ENCODE peak calls at places on chromosomes 3 and 15, in four cellular contexts. A is stomach, G is GM23338, H is spleen. Y is an unnamed sample.

GRCh38 chr15:72269739-72270138 is 2.6 kb downstream of the PARP6 start:
- DNase-seq in A (no peak), G (no peak), H (no peak), Y (no peak)

GRCh38 chr3:187027531-187027936 is 97.2 kb downstream of the ST6GAL1 start:
- DNase-seq in A (no peak), G (no peak), H (no peak), Y (no peak)

GRCh38 chr3:36677331-36678007 is 86.9 kb downstream of the DCLK3 start:
- DNase-seq in A (no peak), G (peak; percentile 13), H (no peak), Y (no peak)

GRCh38 chr15:29345549-29346525 is 76.2 kb upstream of the NSMCE3 start:
- DNase-seq in A (no peak), G (peak; percentile 85), H (no peak), Y (no peak)

GRCh38 chr15:89837134-89837829 is 22.6 kb upstream of the ANPEP start:
- DNase-seq in A (no peak), G (no peak), H (no peak), Y (no peak)

GRCh38 chr15:89416339-89417183 is 79.8 kb downstream of the RHCG start:
- DNase-seq in A (peak; percentile 60), G (peak; percentile 97), H (peak; percentile 86), Y (no peak)

GRCh38 chr15:65619636-65620290 is 2.0 kb upstream of the SLC24A1 start:
- DNase-seq in A (no peak), G (no peak), H (no peak), Y (no peak)

GRCh38 chr15:88920186-88920891 is 7.2 kb upstream of the MFGE8 start:
- DNase-seq in A (no peak), G (no peak), H (no peak), Y (no peak)

GRCh38 chr3:153215971-153216370 is 53.9 kb downstream of the RAP2B start:
- DNase-seq in A (no peak), G (no peak), H (no peak), Y (no peak)

GRCh38 chr3:65561617-65562016 is 477.1 kb downstream of the MAGI1 start:
- DNase-seq in A (no peak), G (no peak), H (no peak), Y (no peak)

GRCh38 chr3:141412087-141412935 is 44.0 kb downstream of the ZBTB38 start:
- DNase-seq in A (peak; percentile 60), G (peak; percentile 56), H (no peak), Y (no peak)

GRCh38 chr15:74768771-74769342 is 13.0 kb upstream of the CSK start:
- DNase-seq in A (peak; percentile 75), G (peak; percentile 81), H (peak; percentile 90), Y (no peak)

GRCh38 chr3:89268059-89268458 is 160.6 kb downstream of the EPHA3 start:
- DNase-seq in A (no peak), G (no peak), H (no peak), Y (no peak)

GRCh38 chr15:82552861-82553260 is 12.6 kb upstream of the RPS17 start:
- DNase-seq in A (no peak), G (no peak), H (no peak), Y (no peak)

DNA sequence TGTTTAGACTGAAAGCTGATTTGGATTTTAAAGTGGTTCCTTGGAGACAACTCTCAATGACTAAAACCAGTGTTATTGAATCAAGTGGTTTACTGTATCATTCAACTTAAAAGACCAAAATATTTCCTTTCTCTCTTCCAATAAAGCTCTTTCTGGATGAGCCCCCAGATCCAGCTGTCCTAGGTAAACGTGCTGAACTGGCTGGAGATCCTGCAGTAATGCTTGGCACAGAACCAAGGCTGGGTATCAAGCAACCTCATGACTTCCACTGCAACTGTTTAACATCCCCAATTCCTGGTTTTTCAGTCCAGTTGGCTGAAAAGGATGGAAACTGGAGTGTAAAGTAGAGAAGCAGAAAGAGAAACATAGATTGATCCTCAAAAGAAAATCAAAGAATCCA is 28.9 kb downstream of the SEC22C start:
- DNase-seq in A (no peak), G (no peak), H (no peak), Y (no peak)
- H3K27me3 ChIP-seq in A (no peaks in the 10 kb centered on the region), G (no peaks in the 10 kb centered on the region), H (no peaks in the 10 kb centered on the region), Y (no peaks in the 10 kb centered on the region)

GRCh38 chr3:185152433-185153169 is at the start of gene C3orf70:
- DNase-seq in A (peak; percentile 60), G (peak; percentile 73), H (peak; percentile 85), Y (no peak)
- TF ChIP-seq POLR2AphosphoS5 in A (no peak), G (no peak), H (peak; percentile 69), Y (no peak)

GRCh38 chr3:149332781-149333517 is 487 bp downstream of the TM4SF18 start:
- DNase-seq in A (no peak), G (peak; percentile 13), H (no peak), Y (peak; percentile 53)
- H3K4me3 ChIP-seq in A (no peak overlapping the region), G (no peak overlapping the region), H (peak overlapping the region; percentile 28), Y (peak overlapping the region; percentile 45)

GRCh38 chr3:33240261-33240660 is 21.7 kb upstream of the SUSD5 start:
- DNase-seq in A (no peak), G (no peak), H (no peak), Y (no peak)

GRCh38 chr3:33236005-33236404 is 17.4 kb upstream of the SUSD5 start:
- DNase-seq in A (no peak), G (no peak), H (no peak), Y (no peak)

GRCh38 chr3:33233884-33234283 is 15.3 kb upstream of the SUSD5 start:
- DNase-seq in A (no peak), G (no peak), H (no peak), Y (no peak)

GRCh38 chr3:33238923-33239322 is 20.3 kb upstream of the SUSD5 start:
- DNase-seq in A (no peak), G (no peak), H (no peak), Y (no peak)

DNA sequence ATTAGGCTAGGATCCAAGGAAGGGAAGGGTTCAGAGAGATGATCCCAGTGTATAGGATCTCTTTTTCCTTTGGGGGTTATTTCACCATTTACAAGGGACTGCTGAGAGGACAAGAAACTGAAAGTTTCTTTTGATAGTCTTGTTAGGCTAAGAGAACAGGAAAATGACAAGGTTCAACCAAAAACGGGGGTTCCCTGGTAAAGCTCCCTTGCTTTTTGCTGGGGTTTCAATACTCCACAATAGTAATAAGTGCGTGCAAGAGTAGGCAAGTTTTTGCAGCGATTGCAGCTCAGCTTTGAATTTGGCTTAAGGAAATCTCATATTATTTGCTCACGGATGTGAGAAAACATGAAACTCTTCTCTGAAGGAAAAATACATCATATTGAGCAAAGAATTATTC is 18.8 kb upstream of the SUSD5 start:
- DNase-seq in A (no peak), G (no peak), H (no peak), Y (no peak)
- H3K27me3 ChIP-seq in A (no peaks in the 10 kb centered on the region), G (no peaks in the 10 kb centered on the region), H (no peaks in the 10 kb centered on the region), Y (no peaks in the 10 kb centered on the region)

GRCh38 chr15:38992541-38993334 is 428.1 kb upstream of the RASGRP1 start:
- DNase-seq in A (no peak), G (no peak), H (no peak), Y (no peak)
- TF ChIP-seq POLR2AphosphoS5 in A (no peak), G (no peak), H (no peak), Y (no peak)

GRCh38 chr3:39105687-39106063 is 1.8 kb downstream of the GORASP1 start:
- DNase-seq in A (no peak), G (no peak), H (no peak), Y (no peak)
- H3K4me3 ChIP-seq in A (peak overlapping the region; percentile 92), G (peak overlapping the region; percentile 98), H (no peak overlapping the region), Y (no peak overlapping the region)

GRCh38 chr3:147410518-147411234 is 1.5 kb downstream of the ZIC1 start:
- DNase-seq in A (no peak), G (peak; percentile 61), H (peak; percentile 68), Y (no peak)
- H3K27me3 ChIP-seq in A (peaks cover 66% of the 10 kb centered on the region), G (peaks cover 98% of the 10 kb centered on the region), H (peaks cover 97% of the 10 kb centered on the region), Y (no peaks in the 10 kb centered on the region)

DNA sequence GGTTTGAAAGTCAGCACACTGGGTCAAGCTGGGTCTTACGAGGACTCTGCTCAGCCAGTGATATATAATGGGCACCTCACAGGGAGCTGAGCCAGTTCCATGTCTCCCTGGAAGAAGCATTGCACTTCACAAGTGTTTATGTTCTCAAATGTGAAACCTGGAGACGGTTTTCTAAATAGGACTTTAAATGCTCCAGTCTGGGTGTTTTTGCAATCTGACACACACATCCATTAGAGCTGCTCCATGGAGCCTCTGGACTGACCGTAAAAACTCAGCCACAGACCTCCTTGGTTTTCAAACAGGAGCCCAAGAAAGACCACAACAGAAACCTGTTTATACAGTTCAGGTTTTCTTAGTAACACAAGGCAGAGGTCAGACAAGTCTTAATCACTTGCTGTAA is 201.3 kb upstream of the LRIG1 start:
- DNase-seq in A (no peak), G (no peak), H (no peak), Y (no peak)
- TF ChIP-seq POLR2AphosphoS5 in A (no peak), G (no peak), H (no peak), Y (no peak)

Y was measured in Panc1.